ENCODE peak calls at places on chromosomes 16 and 17, in ten cellular contexts. C is heart right ventricle; O is CD8-positive, alpha-beta memory T cell; A is uterus; U is hepatocyte; D is prostate gland; V is transverse colon; G is upper lobe of left lung; M is tibial artery; Z is right lobe of liver. S is an unnamed sample. For H3K27me3, H3K9me3 and H3K4me1, the result is how much of the 10 kb centered on the place peaks cover.

GRCh38 chr16:55662641-55663040 is 6.9 kb downstream of the SLC6A2 start:
- DNase-seq in O (no peak), M (peak), D (no peak), U (peak), C (peak), G (no peak), Z (no peak), A (no peak), V (no peak), S (no peak)

GRCh38 chr17:61267847-61268246 is 131.8 kb upstream of the TBX2 start:
- DNase-seq in D (no peak), Z (no peak), O (no peak), A (no peak), U (no peak), M (no peak), G (no peak), V (no peak), C (no peak), S (no peak)

GRCh38 chr16:67202956-67203493 is 4.1 kb downstream of the ELMO3 start:
- DNase-seq in V (no peak), M (no peak), A (no peak), O (no peak), Z (no peak), D (no peak), G (peak), C (no peak), U (no peak), S (no peak)

GRCh38 chr16:72371307-72372081 is 199.5 kb upstream of the PMFBP1 start:
- DNase-seq in M (no peak), Z (no peak), D (no peak), A (no peak), U (peak), V (no peak), C (no peak), G (no peak), O (no peak), S (peak)

GRCh38 chr17:3861761-3862681 is 16.0 kb upstream of the NCBP3 start:
- DNase-seq in M (no peak), C (no peak), U (no peak), Z (peak), A (no peak), O (peak), D (no peak), V (no peak), G (peak), S (no peak)

GRCh38 chr17:17177186-17177585 is 28.9 kb downstream of the PLD6 start:
- DNase-seq in U (no peak), O (no peak), G (no peak), D (no peak), M (no peak), A (no peak), Z (no peak), C (no peak), V (no peak), S (no peak)

GRCh38 chr16:79962962-79963361 is 362.4 kb upstream of the MAF start:
- DNase-seq in U (no peak), D (no peak), G (no peak), Z (no peak), A (no peak), C (no peak), V (no peak), M (no peak), O (no peak), S (no peak)

GRCh38 chr16:104828-105374 is 26.9 kb downstream of the MPG start:
- DNase-seq in O (no peak), V (no peak), D (no peak), G (no peak), C (no peak), U (no peak), M (no peak), Z (no peak), A (no peak), S (no peak)

GRCh38 chr16:73739049-73739769 is 557.4 kb upstream of the PSMD7 start:
- DNase-seq in D (no peak), U (no peak), V (no peak), A (no peak), C (no peak), O (no peak), Z (no peak), G (no peak), M (no peak), S (no peak)

GRCh38 chr16:72895951-72896350 is 152.0 kb downstream of the ZFHX3 start:
- DNase-seq in D (no peak), V (no peak), C (no peak), A (peak), G (no peak), M (peak), U (no peak), Z (no peak), O (no peak), S (no peak)

GRCh38 chr16:68539704-68540370 is 746 bp downstream of the ZFP90 start:
- DNase-seq in C (no peak), U (peak), G (no peak), Z (no peak), M (no peak), O (no peak), A (no peak), V (no peak), D (no peak), S (peak)

GRCh38 chr17:37256627-37257026 is 119.2 kb upstream of the C17orf78 start:
- DNase-seq in G (no peak), A (no peak), V (no peak), M (no peak), U (no peak), D (no peak), O (no peak), Z (no peak), C (no peak), S (no peak)

GRCh38 chr16:2969545-2970521 is 685 bp downstream of the PAQR4 start:
- DNase-seq in M (no peak), G (peak), C (peak), Z (peak), O (peak), V (peak), D (peak), A (no peak), U (peak), S (peak)

GRCh38 chr16:52364500-52364899 is 182.4 kb downstream of the TOX3 start:
- DNase-seq in M (no peak), A (no peak), D (no peak), C (no peak), V (no peak), U (no peak), Z (no peak), O (no peak), G (no peak), S (no peak)

GRCh38 chr17:74757502-74757901 is 9.1 kb downstream of the NHERF1 start:
- DNase-seq in U (no peak), C (no peak), O (no peak), M (no peak), A (no peak), D (peak), V (peak), G (no peak), Z (no peak), S (no peak)

GRCh38 chr17:32659419-32659842 is 172.6 kb downstream of the CDK5R1 start:
- DNase-seq in C (peak), D (peak), U (peak), M (peak), V (peak), G (no peak), O (peak), A (peak), Z (peak), S (peak)

GRCh38 chr16:56506941-56507340 is 12.9 kb downstream of the BBS2 start:
- DNase-seq in V (no peak), O (no peak), Z (no peak), C (no peak), A (no peak), M (no peak), D (no peak), G (no peak), U (no peak), S (no peak)

GRCh38 chr16:83727018-83727417 is 80.8 kb upstream of the HSBP1 start:
- DNase-seq in V (no peak), U (no peak), A (no peak), C (no peak), G (no peak), Z (no peak), D (no peak), M (no peak), O (no peak), S (no peak)

GRCh38 chr16:89401641-89402445 is 88.5 kb downstream of the ANKRD11 start:
- DNase-seq in D (no peak), C (no peak), A (no peak), O (no peak), M (no peak), V (no peak), U (no peak), G (no peak), Z (no peak), S (no peak)

GRCh38 chr17:17781591-17782424 is 55.0 kb downstream of the SREBF1 start:
- DNase-seq in Z (peak), U (peak), D (peak), O (no peak), G (peak), C (peak), M (peak), V (peak), A (peak), S (peak)

GRCh38 chr17:61474235-61474927 is 22.2 kb downstream of the TBX4 start:
- DNase-seq in C (no peak), M (peak), Z (no peak), V (no peak), G (no peak), A (peak), O (no peak), U (no peak), D (peak), S (no peak)

GRCh38 chr17:32161029-32161428 is 18.7 kb downstream of the RHOT1 start:
- DNase-seq in D (no peak), M (no peak), O (no peak), Z (no peak), C (no peak), G (no peak), U (no peak), V (no peak), A (no peak), S (no peak)

DNA sequence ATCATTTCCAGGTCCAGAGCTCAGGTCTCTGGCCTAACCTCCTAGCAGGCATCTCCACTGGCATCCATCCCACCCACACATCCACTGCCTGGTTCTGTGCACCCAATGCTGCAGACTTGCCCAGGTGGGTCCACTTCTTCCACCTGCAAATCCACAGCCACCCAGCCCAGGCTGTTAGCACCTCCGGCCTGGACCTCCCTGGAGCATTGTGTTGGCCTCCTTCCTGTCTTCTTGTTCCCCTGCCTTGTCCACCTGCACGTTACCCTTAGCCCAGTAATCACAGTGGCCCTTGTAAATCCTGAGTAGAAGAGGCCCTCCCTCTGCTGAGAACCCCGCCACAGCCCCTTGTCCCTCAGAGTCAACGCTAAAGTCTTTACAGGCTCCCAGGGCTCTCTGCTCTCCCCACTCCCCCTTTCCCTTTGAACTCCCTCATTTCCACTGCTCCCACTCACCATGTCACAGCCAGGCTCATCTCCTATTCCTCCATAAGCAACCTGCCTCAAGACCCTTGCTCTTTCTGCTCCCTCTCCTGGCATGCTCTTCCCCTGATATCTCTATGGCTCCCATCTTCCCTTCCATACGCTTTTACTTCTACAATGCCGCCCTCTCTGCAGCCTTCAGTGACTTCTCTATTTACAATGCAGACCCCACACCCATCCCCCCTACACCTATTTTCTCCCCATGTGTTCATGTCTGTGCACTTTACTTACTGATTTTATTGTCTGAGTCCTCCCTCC is 288.8 kb downstream of the FOXL1 start:
- DNase-seq in O (no peak), M (no peak), U (no peak), G (no peak), Z (no peak), V (no peak), D (no peak), A (no peak), C (no peak), S (no peak)
- H3K27me3 ChIP-seq in O (under half), M (under half), U (under half), G (under half), Z (under half), V (under half), D (under half), A (under half), C (under half), S (under half)

DNA sequence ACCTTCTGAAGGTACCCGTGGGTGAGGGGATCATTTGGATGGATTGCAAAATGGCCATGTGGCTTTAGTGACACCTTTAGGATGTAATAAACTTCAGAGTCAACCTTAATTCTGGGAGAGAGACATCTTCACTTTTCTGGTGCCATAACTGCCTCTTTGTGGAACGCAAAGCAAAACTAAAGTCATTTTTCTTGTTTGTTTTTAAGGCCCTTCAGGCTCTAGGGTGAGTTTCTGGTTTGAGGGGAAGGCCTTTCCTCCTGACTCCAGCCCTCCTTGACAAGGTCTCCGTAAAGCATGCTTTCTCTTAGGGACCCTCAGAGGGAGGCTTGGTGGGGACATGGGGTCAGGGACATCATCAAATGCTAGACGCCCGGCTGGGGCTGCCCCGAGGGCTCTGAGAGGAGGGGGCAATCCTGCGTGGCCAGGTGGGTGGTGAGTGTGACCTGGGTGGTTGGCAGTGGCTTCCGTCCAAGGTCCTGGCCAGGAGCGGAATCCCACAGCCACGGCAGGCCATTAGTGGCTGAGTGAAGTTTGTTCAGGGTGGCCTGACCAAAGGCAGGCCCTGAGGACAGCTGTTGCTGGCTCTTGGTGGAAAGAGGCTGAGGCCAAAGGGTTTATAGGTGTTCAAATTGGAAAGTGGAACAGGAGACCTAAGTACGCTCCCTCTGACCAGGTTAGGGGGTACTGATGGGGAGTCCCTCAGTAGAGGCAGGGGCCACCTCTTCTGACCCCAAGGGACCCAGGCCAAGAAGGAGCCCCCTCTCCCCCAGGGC is 112.2 kb downstream of the METRNL start:
- DNase-seq in A (peak), D (peak), C (no peak), U (no peak), V (no peak), M (peak), Z (peak), O (peak), G (no peak), S (no peak)
- H3K9me3 ChIP-seq in A (under half), D (under half), C (under half), U (under half), V (under half), M (under half), Z (under half), O (under half), G (under half), S (under half)

GRCh38 chr17:28892024-28892423 is 5.5 kb downstream of the FLOT2 start:
- DNase-seq in D (no peak), V (no peak), G (no peak), M (no peak), O (no peak), Z (no peak), U (no peak), A (no peak), C (no peak), S (no peak)
- H3K4me1 ChIP-seq in D (under half), V (under half), G (half or more), M (under half), O (half or more), Z (under half), U (under half), A (under half), C (under half), S (under half)

GRCh38 chr17:8870406-8871040 is 3.0 kb upstream of the PIK3R6 start:
- DNase-seq in G (no peak), V (no peak), U (no peak), O (no peak), C (no peak), M (no peak), Z (no peak), A (no peak), D (no peak), S (no peak)
- H3K27me3 ChIP-seq in G (under half), V (under half), U (under half), O (under half), C (under half), M (under half), Z (under half), A (under half), D (under half), S (under half)

S was measured in HAP-1.